ENCODE peak calls at places on chromosomes 3 and 15, in six cellular contexts. C, Z, W, E, D and O are unnamed samples.

GRCh38 chr15:41501191-41501917 is 7.7 kb downstream of the ITPKA start:
- DNase-seq in Z (no peak), W (no peak), E (no peak), C (peak), D (peak), O (peak)

GRCh38 chr3:197912770-197913476 is 37.1 kb upstream of the RPL35A start:
- DNase-seq in E (no peak), Z (no peak), C (peak), D (no peak), W (peak), O (no peak)

GRCh38 chr15:75167588-75168076 is 34.0 kb upstream of the C15orf39 start:
- DNase-seq in E (no peak), W (no peak), D (no peak), C (peak), Z (no peak), O (no peak)

GRCh38 chr15:69482686-69483256 is 30.2 kb downstream of the RPLP1 start:
- DNase-seq in E (no peak), D (no peak), C (no peak), Z (no peak), W (no peak), O (no peak)

GRCh38 chr15:33131880-33132279 is 62.6 kb downstream of the FMN1 start:
- DNase-seq in C (peak), E (no peak), D (no peak), W (no peak), Z (no peak), O (no peak)

GRCh38 chr15:100914876-100915275 is 4.3 kb upstream of the LRRK1 start:
- DNase-seq in D (no peak), E (no peak), Z (no peak), C (peak), W (no peak), O (no peak)

GRCh38 chr3:175585898-175586297 is 726.8 kb downstream of the NAALADL2 start:
- DNase-seq in C (peak), E (no peak), Z (no peak), D (no peak), W (no peak), O (no peak)

GRCh38 chr3:160180581-160181216 is 44.5 kb upstream of the C3orf80 start:
- DNase-seq in E (no peak), C (peak), W (no peak), Z (peak), D (no peak), O (no peak)

GRCh38 chr3:87057474-87057873 is 66.5 kb upstream of the VGLL3 start:
- DNase-seq in D (no peak), Z (no peak), W (no peak), C (no peak), E (no peak), O (no peak)

GRCh38 chr3:125002834-125003368 is 52.9 kb downstream of the HEG1 start:
- DNase-seq in E (no peak), C (no peak), Z (no peak), W (no peak), D (no peak), O (no peak)

GRCh38 chr3:143934791-143935190 is 36.8 kb upstream of the DIPK2A start:
- DNase-seq in C (no peak), Z (no peak), E (no peak), W (no peak), D (no peak), O (no peak)

GRCh38 chr3:190543656-190544055 is 29.8 kb downstream of the IL1RAP start:
- DNase-seq in W (no peak), Z (no peak), E (no peak), C (no peak), D (no peak), O (no peak)

GRCh38 chr15:36601497-36601932 is 22.1 kb downstream of the CDIN1 start:
- DNase-seq in Z (no peak), D (no peak), C (peak), W (no peak), E (no peak), O (no peak)

GRCh38 chr3:193680220-193680619 is 87.2 kb downstream of the OPA1 start:
- DNase-seq in C (peak), D (no peak), W (no peak), Z (no peak), E (no peak), O (peak)

GRCh38 chr3:120263792-120264191 is 21.2 kb downstream of the GPR156 start:
- DNase-seq in Z (no peak), E (no peak), W (no peak), D (no peak), C (no peak), O (no peak)

GRCh38 chr3:53768478-53769459 is 77.5 kb downstream of the CHDH start:
- DNase-seq in Z (no peak), E (no peak), D (no peak), C (no peak), W (no peak), O (no peak)

GRCh38 chr15:100433304-100433703 is 91.5 kb upstream of the ADAMTS17 start:
- DNase-seq in D (no peak), C (no peak), E (no peak), Z (no peak), W (no peak), O (no peak)

GRCh38 chr15:32986147-32986546 is 208.4 kb downstream of the FMN1 start:
- DNase-seq in W (no peak), Z (no peak), E (no peak), D (no peak), C (peak), O (no peak)

GRCh38 chr3:129608087-129608935 is 1.8 kb upstream of the PLXND1 start:
- DNase-seq in D (no peak), E (no peak), W (no peak), C (peak), Z (no peak), O (no peak)

GRCh38 chr3:128112406-128112968 is 11.1 kb downstream of the RUVBL1 start:
- DNase-seq in Z (no peak), D (no peak), C (peak), W (no peak), E (peak), O (no peak)

GRCh38 chr15:71755092-71755491 is 55.3 kb upstream of the NR2E3 start:
- DNase-seq in Z (no peak), C (no peak), W (no peak), D (no peak), E (no peak), O (no peak)

GRCh38 chr3:184602406-184603155 is 41.0 kb downstream of the EPHB3 start:
- DNase-seq in E (no peak), C (no peak), Z (no peak), W (no peak), D (no peak), O (no peak)

GRCh38 chr3:17432237-17432636 is 310.2 kb downstream of the TBC1D5 start:
- DNase-seq in Z (no peak), E (no peak), W (no peak), D (no peak), C (peak), O (no peak)

GRCh38 chr3:48980295-48980694 is 9.7 kb upstream of the P4HTM start:
- DNase-seq in C (no peak), W (no peak), Z (no peak), E (no peak), D (no peak), O (no peak)

GRCh38 chr3:5349343-5349742 is 161.8 kb downstream of the EDEM1 start:
- DNase-seq in C (no peak), W (no peak), E (no peak), D (no peak), Z (no peak), O (no peak)

GRCh38 chr3:183513046-183513706 is 42.3 kb downstream of the KLHL6 start:
- DNase-seq in W (no peak), C (no peak), D (peak), E (peak), Z (no peak), O (no peak)

GRCh38 chr15:73573071-73573470 is 60.1 kb downstream of the NPTN start:
- DNase-seq in D (no peak), E (no peak), Z (no peak), C (no peak), W (no peak), O (no peak)

GRCh38 chr3:140603766-140604165 is 74.1 kb upstream of the TRIM42 start:
- DNase-seq in E (no peak), C (no peak), D (no peak), Z (no peak), W (no peak), O (no peak)

GRCh38 chr3:27141668-27142067 is 227.5 kb downstream of the NEK10 start:
- DNase-seq in D (no peak), W (no peak), C (no peak), E (no peak), Z (no peak), O (no peak)

GRCh38 chr15:37034835-37035234 is 65.5 kb downstream of the MEIS2 start:
- DNase-seq in W (no peak), E (no peak), Z (no peak), D (no peak), C (no peak), O (no peak)

GRCh38 chr3:167929937-167930336 is 165.8 kb downstream of the GOLIM4 start:
- DNase-seq in D (no peak), Z (no peak), E (no peak), C (peak), W (no peak), O (no peak)

GRCh38 chr3:150251654-150252053 is 156.4 kb upstream of the TSC22D2 start:
- DNase-seq in Z (no peak), E (no peak), W (no peak), C (no peak), D (no peak), O (no peak)

GRCh38 chr15:98896802-98897732 is 110.5 kb downstream of the PGPEP1L start:
- DNase-seq in C (peak), D (no peak), Z (no peak), W (no peak), E (no peak), O (no peak)

GRCh38 chr3:20990896-20991295 is 760.1 kb downstream of the ZNF385D start:
- DNase-seq in Z (no peak), D (no peak), C (no peak), E (no peak), W (no peak), O (no peak)

GRCh38 chr3:100865442-100865841 is 127.8 kb downstream of the ABI3BP start:
- DNase-seq in W (no peak), D (no peak), Z (no peak), C (no peak), E (no peak), O (no peak)

GRCh38 chr15:59216911-59217310 is 10.3 kb downstream of the LDHAL6B start:
- DNase-seq in D (no peak), C (no peak), W (no peak), Z (no peak), E (no peak), O (no peak)

GRCh38 chr3:55897573-55898224 is 410.6 kb upstream of the WNT5A start:
- DNase-seq in W (peak), C (peak), Z (no peak), D (no peak), E (no peak), O (no peak)
- TF ChIP-seq CTCF in W (peak), C (peak), Z (peak), D (no peak), E (no peak), O (peak)

GRCh38 chr15:88031461-88031860 is 225.1 kb downstream of the NTRK3 start:
- DNase-seq in W (no peak), Z (no peak), C (no peak), E (no peak), D (no peak), O (no peak)

GRCh38 chr15:88023956-88024355 is 232.6 kb downstream of the NTRK3 start:
- DNase-seq in Z (no peak), D (no peak), C (no peak), W (no peak), E (no peak), O (no peak)

GRCh38 chr15:88029696-88030095 is 226.8 kb downstream of the NTRK3 start:
- DNase-seq in E (no peak), C (no peak), W (no peak), D (no peak), Z (no peak), O (no peak)

GRCh38 chr15:88032787-88033186 is 223.8 kb downstream of the NTRK3 start:
- DNase-seq in Z (no peak), D (no peak), C (no peak), W (no peak), E (no peak), O (no peak)

GRCh38 chr15:88028024-88028423 is 228.5 kb downstream of the NTRK3 start:
- DNase-seq in W (no peak), D (no peak), C (no peak), E (no peak), Z (no peak), O (no peak)
- TF ChIP-seq CTCF in W (no peak), D (no peak), C (no peak), E (no peak), Z (no peak), O (no peak)

DNA sequence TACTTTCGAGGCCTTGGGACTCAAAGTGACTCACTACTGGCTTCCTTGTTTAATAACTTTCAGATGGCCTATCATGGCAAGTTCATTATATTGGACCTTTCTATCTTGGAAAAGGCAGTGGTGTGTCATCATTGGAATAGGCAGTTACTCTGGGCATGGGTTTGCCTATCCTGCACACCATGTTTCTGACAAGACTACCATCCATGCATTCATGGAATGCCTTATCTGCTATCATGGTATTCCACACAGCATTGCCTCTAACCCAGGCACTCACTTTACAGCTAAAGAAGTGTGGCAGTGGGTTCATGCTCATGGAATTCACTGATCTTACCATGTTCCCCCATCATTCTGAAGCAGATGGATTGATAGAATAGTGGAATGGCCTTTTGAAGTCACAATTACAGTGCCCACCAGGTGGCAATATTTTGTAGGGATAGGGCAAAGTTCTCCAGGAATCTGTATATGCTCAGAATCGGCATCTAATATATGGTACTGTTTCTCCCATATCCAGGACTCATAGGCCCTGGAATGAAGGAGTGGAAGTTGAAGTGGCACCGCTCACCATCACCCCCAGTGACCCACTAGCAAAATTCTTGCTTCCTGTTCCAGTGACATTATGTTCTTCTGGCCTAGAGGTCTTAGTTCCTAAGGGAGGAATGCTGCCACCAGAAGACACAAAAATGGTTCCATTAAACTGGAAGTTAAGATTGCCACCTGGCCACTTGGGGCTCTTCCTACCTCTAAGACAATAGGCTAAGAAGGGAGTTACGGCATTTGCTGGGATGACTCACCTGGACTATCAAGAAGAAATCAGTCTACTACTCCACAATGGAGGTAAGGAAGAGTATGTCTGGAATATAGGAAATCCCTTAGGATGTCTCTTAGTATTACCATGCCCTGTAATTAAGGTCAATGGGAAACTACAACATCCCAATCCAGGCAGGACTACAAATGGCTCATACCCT is 1161.4 kb downstream of the SI start:
- DNase-seq in E (no peak), Z (no peak), D (no peak), C (no peak), W (peak), O (no peak)
- TF ChIP-seq CTCF in E (no peak), Z (peak), D (no peak), C (no peak), W (peak), O (peak)

GRCh38 chr3:107063351-107063750 is 313.9 kb upstream of the CCDC54 start:
- DNase-seq in C (no peak), Z (no peak), W (no peak), E (no peak), D (no peak), O (no peak)
- TF ChIP-seq CTCF in C (no peak), Z (no peak), W (no peak), E (no peak), D (no peak), O (no peak)

GRCh38 chr15:84819791-84820190 is 2.6 kb downstream of the ALPK3 start:
- DNase-seq in D (no peak), Z (no peak), E (no peak), W (no peak), C (no peak), O (no peak)

GRCh38 chr15:84819291-84819768 is 2.2 kb downstream of the ALPK3 start:
- DNase-seq in C (no peak), W (no peak), E (no peak), Z (no peak), D (no peak), O (no peak)

GRCh38 chr15:84823580-84823878 is 6.4 kb downstream of the ALPK3 start:
- DNase-seq in W (no peak), Z (no peak), D (no peak), C (no peak), E (no peak), O (no peak)

GRCh38 chr15:84822774-84823579 is 5.8 kb downstream of the ALPK3 start:
- DNase-seq in Z (no peak), W (no peak), E (no peak), C (no peak), D (no peak), O (no peak)

DNA sequence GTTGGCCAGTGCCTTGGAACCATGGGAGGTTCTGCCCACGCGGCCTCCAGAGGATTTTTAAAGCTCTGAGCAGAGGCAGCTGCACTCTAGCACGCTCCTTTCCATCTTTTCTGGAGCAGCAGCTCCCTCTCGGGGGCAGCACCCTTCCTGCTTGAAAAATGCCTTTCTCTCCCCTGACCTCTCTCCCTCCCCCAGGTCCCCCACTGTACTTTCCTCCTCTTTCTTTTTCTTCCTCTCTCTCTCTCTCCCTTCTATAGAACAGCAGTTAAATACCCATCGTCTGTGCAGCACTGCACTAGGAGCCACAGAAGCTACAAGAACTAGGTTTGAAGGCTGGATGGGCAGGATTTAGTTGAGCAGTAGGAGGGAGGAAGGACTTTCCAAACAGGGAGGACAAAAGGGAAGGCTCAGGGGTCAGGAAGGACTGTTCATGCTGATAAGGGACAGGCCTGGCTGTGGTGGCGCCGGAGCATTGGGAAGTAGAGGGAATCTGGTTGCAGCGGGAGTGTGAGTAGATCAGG is 4.4 kb downstream of the ALPK3 start:
- DNase-seq in C (peak), E (no peak), Z (no peak), D (no peak), W (no peak), O (no peak)
- TF ChIP-seq CTCF in C (peak), E (no peak), Z (no peak), D (no peak), W (no peak), O (no peak)

GRCh38 chr3:67819447-67819846 is 165.0 kb upstream of the SUCLG2 start:
- DNase-seq in W (no peak), D (no peak), C (no peak), E (no peak), Z (no peak), O (no peak)
- TF ChIP-seq CTCF in W (peak), D (no peak), C (peak), E (no peak), Z (peak), O (peak)

GRCh38 chr15:83379574-83379973 is 67.6 kb upstream of the SH3GL3 start:
- DNase-seq in E (no peak), D (no peak), W (no peak), Z (no peak), C (peak), O (no peak)

GRCh38 chr15:83378921-83379561 is 68.1 kb upstream of the SH3GL3 start:
- DNase-seq in E (no peak), Z (no peak), W (no peak), D (no peak), C (no peak), O (no peak)

GRCh38 chr15:83380026-83380425 is 67.1 kb upstream of the SH3GL3 start:
- DNase-seq in E (no peak), D (no peak), C (no peak), W (no peak), Z (no peak), O (no peak)

GRCh38 chr15:83380682-83381081 is 66.5 kb upstream of the SH3GL3 start:
- DNase-seq in W (peak), D (no peak), E (no peak), Z (no peak), C (peak), O (no peak)
- TF ChIP-seq CTCF in W (peak), D (no peak), E (no peak), Z (peak), C (peak), O (peak)

GRCh38 chr3:123412811-123413588 is 35.9 kb downstream of the ADCY5 start:
- DNase-seq in Z (no peak), D (no peak), C (peak), E (no peak), W (no peak), O (no peak)

GRCh38 chr3:123411340-123412040 is 37.4 kb downstream of the ADCY5 start:
- DNase-seq in Z (no peak), W (no peak), C (no peak), E (no peak), D (no peak), O (no peak)

GRCh38 chr3:123410149-123410515 is 38.8 kb downstream of the ADCY5 start:
- DNase-seq in E (no peak), D (no peak), C (no peak), Z (no peak), W (no peak), O (no peak)

GRCh38 chr3:123409443-123410148 is 39.3 kb downstream of the ADCY5 start:
- DNase-seq in E (no peak), Z (no peak), D (no peak), C (no peak), W (peak), O (no peak)

GRCh38 chr3:123412076-123412475 is 36.8 kb downstream of the ADCY5 start:
- DNase-seq in D (no peak), E (no peak), W (no peak), C (no peak), Z (no peak), O (no peak)
- TF ChIP-seq CTCF in D (no peak), E (no peak), W (no peak), C (no peak), Z (no peak), O (peak)

DNA sequence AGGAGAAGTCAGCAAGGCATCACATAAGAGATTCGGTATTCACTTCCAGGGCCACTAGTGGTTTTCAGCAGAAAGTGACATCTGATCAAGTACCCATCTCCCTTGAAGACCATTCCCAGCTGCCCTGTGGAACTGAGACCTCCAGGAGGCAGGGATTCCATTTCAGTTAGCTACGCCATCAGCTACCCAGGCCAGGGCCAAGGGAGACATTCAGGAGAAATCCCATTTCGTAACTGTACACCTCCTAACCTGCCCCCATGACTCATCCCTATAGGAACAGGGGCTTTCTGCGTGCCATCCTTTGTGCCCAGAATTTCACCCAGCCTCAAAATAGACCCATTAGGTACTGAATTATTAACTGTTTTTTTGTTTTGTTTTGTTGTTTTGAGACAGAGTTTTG is 24.7 kb downstream of the SPATA12 start:
- DNase-seq in D (no peak), Z (no peak), E (no peak), W (no peak), C (no peak), O (no peak)
- TF ChIP-seq CTCF in D (no peak), Z (no peak), E (no peak), W (no peak), C (no peak), O (no peak)